ENCODE peak calls at places on chromosome 3, in four cellular contexts. I is body of pancreas; Y is CD8-positive, alpha-beta T cell; B is H1. R is an unnamed sample.

GRCh38 chr3:13069495-13069894 is 3.7 kb downstream of the IQSEC1 start:
- DNase-seq in I (no peak), Y (peak; percentile 35), B (no peak), R (no peak)

GRCh38 chr3:170200992-170201391 is 19.5 kb upstream of the PHC3 start:
- DNase-seq in I (no peak), Y (no peak), B (no peak), R (no peak)

GRCh38 chr3:128113817-128114794 is 9.5 kb downstream of the RUVBL1 start:
- DNase-seq in I (peak; percentile 70), Y (no peak), B (no peak), R (no peak)

GRCh38 chr3:158789592-158789991 is 12.3 kb upstream of the MFSD1 start:
- DNase-seq in I (no peak), Y (no peak), B (no peak), R (no peak)

GRCh38 chr3:100042577-100042981 is 71.7 kb downstream of the FILIP1L start:
- DNase-seq in I (no peak), Y (no peak), B (no peak), R (no peak)

GRCh38 chr3:169694117-169694516 is 30.6 kb upstream of the MECOM start:
- DNase-seq in I (no peak), Y (no peak), B (no peak), R (no peak)

GRCh38 chr3:128320551-128321340 is 145.9 kb downstream of the DNAJB8 start:
- DNase-seq in I (no peak), Y (no peak), B (no peak), R (no peak)

GRCh38 chr3:188772886-188773285 is 398.9 kb upstream of the TPRG1 start:
- DNase-seq in I (peak; percentile 76), Y (no peak), B (no peak), R (no peak)

GRCh38 chr3:111947179-111947727 is 31.6 kb upstream of the ABHD10 start:
- DNase-seq in I (no peak), Y (no peak), B (no peak), R (no peak)

GRCh38 chr3:159586587-159587202 is 401.9 kb upstream of the IL12A start:
- DNase-seq in I (no peak), Y (no peak), B (peak; percentile 68), R (no peak)

DNA sequence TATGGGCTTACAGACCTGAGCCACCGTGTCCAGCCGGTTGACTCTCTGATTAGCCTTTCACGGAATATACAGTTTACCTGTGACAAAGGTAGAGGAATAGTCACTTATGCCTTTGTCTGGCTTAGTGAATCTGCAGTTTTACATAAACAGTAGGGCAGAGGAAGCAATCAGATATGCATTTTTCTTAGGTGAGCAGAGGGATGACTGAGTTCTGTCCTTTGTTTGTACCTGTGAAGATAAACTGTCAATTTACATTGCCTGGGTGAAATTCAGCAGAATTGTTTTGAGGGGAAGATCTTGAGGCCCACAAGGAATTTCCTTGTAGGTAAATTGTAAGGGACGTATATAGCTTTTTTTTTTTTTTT is 10.8 kb downstream of the EDEM1 start:
- DNase-seq in I (no peak), Y (no peak), B (no peak), R (no peak)
- H3K27ac ChIP-seq in I (no peak overlapping the region), Y (no peak overlapping the region), B (peak overlapping the region; percentile 37), R (peak overlapping the region; percentile 5)

GRCh38 chr3:45387636-45388348 is 584 bp upstream of the LARS2 start:
- DNase-seq in I (no peak), Y (no peak), B (no peak), R (no peak)
- TF ChIP-seq CTCF in I (no peak), Y (no peak), B (no peak), R (no peak)

DNA sequence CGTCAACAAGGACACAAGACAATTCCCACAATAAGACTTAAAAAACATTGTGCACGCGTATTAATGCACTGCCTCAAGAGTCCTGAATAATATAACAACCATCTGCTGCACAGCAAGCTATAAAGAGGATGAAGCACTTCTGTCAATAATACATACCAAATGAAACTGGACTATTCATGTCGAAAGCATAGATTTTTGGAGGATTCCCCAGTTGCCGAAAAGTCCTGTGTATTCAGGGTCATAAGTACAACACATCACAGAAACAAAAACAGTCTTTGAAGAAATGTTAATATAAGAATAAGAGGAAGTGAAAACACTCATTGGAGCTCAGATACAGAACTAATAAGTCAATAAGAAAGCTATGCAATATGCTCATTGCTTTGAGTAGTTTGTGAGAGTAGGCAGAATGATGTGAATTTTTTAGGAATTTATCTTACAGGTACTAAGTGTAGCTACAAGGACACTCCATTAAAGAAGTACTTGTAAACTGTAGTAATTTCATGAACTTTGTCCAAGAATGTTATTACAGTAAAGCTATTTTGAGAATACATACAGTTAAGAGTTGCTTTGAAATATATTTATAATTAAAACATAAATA is 31.6 kb downstream of the CBLB start:
- DNase-seq in I (no peak), Y (no peak), B (no peak), R (no peak)
- H3K27ac ChIP-seq in I (no peak overlapping the region), Y (no peak overlapping the region), B (no peak overlapping the region), R (no peak overlapping the region)

GRCh38 chr3:113771993-113772392 is 25.2 kb downstream of the ATP6V1A start:
- DNase-seq in I (peak; percentile 23), Y (no peak), B (no peak), R (no peak)

GRCh38 chr3:113764698-113765097 is 17.9 kb downstream of the ATP6V1A start:
- DNase-seq in I (no peak), Y (no peak), B (no peak), R (no peak)

GRCh38 chr3:113773381-113773780 is 26.5 kb downstream of the ATP6V1A start:
- DNase-seq in I (no peak), Y (no peak), B (no peak), R (no peak)

DNA sequence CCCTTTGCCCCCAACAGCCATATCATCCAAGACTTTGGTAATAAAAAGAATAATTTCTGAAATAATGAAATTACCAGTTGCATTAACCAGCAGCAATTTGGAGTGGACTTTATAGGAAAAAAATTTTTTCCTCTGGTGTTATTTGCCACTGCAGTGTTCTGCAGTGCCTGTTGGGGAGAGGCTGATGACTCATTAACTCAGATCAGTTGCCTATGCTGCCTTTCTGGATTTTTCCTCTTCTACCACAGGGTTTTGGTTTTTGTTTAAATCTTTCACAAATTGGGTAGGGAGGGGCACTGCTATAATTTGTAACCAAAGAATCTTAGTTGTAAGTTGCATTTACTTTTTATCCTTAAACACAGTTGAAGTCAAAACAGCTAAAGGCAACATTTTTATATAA is 22.7 kb downstream of the ATP6V1A start:
- DNase-seq in I (no peak), Y (no peak), B (no peak), R (no peak)
- TF ChIP-seq CTCF in I (no peak), Y (no peak), B (no peak), R (no peak)

GRCh38 chr3:37812497-37812896 is 49.2 kb upstream of the CTDSPL start:
- DNase-seq in I (no peak), Y (no peak), B (no peak), R (no peak)
- H3K27ac ChIP-seq in I (no peak overlapping the region), Y (no peak overlapping the region), B (no peak overlapping the region), R (no peak overlapping the region)

GRCh38 chr3:31448882-31449243 is 83.9 kb upstream of the STT3B start:
- DNase-seq in I (no peak), Y (no peak), B (no peak), R (no peak)
- TF ChIP-seq CTCF in I (no peak), Y (no peak), B (no peak), R (no peak)

DNA sequence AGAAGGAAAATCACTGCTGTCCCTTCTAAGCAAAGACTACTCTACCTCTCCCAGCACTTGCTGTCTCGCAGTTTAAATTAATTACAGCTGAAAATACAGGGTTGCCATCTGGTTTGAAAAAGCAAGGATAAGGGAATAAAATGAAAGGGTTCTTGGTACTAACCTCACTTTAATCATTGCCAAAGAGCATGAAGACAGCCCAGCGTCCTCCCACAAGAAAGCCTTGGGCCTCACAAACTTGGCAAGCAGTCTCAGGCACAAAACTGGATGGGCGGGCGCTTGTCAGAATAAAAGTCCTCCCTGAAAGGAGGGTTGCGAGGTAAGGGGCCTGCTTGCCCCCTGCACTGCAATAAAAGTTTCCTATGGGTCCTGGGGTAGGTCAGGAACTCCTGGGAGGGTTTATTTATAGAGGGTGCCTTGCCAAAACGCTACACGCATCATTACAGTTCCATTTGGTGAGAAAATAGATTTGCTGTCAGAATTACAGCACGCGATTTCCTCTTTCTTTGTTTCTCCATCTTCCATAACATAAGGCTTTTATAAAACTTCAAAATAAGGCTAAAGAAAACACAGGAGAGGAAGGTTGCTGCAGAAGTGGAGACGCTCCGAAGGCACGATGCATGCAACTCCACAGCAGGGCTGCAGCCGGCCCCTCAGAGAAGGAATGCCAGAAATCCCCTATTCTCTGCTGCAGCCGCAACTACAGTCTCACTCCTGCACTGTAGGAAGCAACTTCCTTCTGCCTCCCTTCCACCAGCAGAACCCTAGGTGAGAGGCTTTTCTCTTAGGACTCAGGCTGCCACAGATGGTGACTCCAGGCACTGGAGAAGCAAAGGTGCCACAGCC is 61.4 kb downstream of the VGLL4 start:
- DNase-seq in I (peak; percentile 72), Y (no peak), B (peak; percentile 62), R (peak; percentile 79)
- H3K27ac ChIP-seq in I (peak overlapping the region; percentile 64), Y (no peak overlapping the region), B (peak overlapping the region; percentile 38), R (peak overlapping the region; percentile 82)

GRCh38 chr3:165640031-165640430 is 197.2 kb downstream of the BCHE start:
- DNase-seq in I (no peak), Y (no peak), B (no peak), R (no peak)

GRCh38 chr3:165635791-165636681 is 201.2 kb downstream of the BCHE start:
- DNase-seq in I (no peak), Y (no peak), B (no peak), R (no peak)

GRCh38 chr3:165638066-165638465 is 199.2 kb downstream of the BCHE start:
- DNase-seq in I (no peak), Y (no peak), B (no peak), R (no peak)

GRCh38 chr3:165640970-165641369 is 196.3 kb downstream of the BCHE start:
- DNase-seq in I (no peak), Y (no peak), B (no peak), R (no peak)

GRCh38 chr3:165636682-165637010 is 200.6 kb downstream of the BCHE start:
- DNase-seq in I (no peak), Y (no peak), B (no peak), R (no peak)
- TF ChIP-seq CTCF in I (no peak), Y (no peak), B (no peak), R (no peak)

GRCh38 chr3:31957106-31957505 is 24.0 kb downstream of the OSBPL10 start:
- DNase-seq in I (no peak), Y (no peak), B (peak; percentile 14), R (no peak)
- H3K27ac ChIP-seq in I (no peak overlapping the region), Y (no peak overlapping the region), B (no peak overlapping the region), R (no peak overlapping the region)

DNA sequence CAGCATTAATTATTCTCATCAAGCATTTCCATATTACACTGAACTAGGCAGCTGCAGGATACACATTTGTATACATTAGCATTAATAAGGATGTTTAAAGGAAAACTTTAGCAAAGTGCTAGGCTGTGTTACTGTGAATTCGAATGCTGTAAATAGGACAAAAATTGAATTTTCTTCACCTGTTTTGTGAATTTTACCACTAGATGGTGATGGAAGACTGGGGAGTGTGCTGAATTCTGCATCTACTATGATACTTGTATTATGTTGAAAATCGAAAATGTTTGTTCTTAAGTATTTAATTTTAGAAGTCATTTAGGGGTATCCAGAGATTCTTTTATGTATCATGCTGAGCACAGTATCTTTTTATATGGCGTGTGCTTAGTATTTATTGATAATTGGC is 12.3 kb upstream of the P2RY14 start:
- DNase-seq in I (no peak), Y (no peak), B (no peak), R (no peak)
- TF ChIP-seq CTCF in I (peak; percentile 37), Y (no peak), B (peak; percentile 17), R (no peak)

R was measured in breast epithelium.